ENCODE peak calls at places on chromosome 14, in four cellular contexts. S is fibroblast of mammary gland; B is NAMALWA; X is activated CD4-positive, CD25-positive, alpha-beta regulatory T cell treated with anti-CD3 and anti-CD28 coated beads, Interleukin-2, amount 50 U/mL, for 16 hours. Z is an unnamed sample.

GRCh38 chr14:61478971-61479473 is 157.6 kb downstream of the PRKCH start:
- DNase-seq in S (no peak), B (peak), X (no peak), Z (no peak)

GRCh38 chr14:95620659-95621059 is 65.6 kb upstream of the TCL1B start:
- DNase-seq in S (peak), B (no peak), X (no peak), Z (no peak)

GRCh38 chr14:74402264-74403251 is 23.5 kb downstream of the SYNDIG1L start:
- DNase-seq in S (no peak), B (peak), X (no peak), Z (no peak)

GRCh38 chr14:100784523-100785337 is 41.2 kb upstream of the MEG3 start:
- DNase-seq in S (no peak), B (no peak), X (no peak), Z (no peak)

GRCh38 chr14:61876362-61877049 is 114.3 kb downstream of the SNAPC1 start:
- DNase-seq in S (no peak), B (no peak), X (no peak), Z (no peak)

GRCh38 chr14:100828448-100828834 is 2.5 kb downstream of the MEG3 start:
- DNase-seq in S (no peak), B (no peak), X (no peak), Z (no peak)

GRCh38 chr14:105549481-105549880 is 23.1 kb downstream of the TMEM121 start:
- DNase-seq in S (no peak), B (no peak), X (no peak), Z (no peak)

GRCh38 chr14:93133476-93133875 is 17.8 kb upstream of the ITPK1 start:
- DNase-seq in S (peak), B (no peak), X (no peak), Z (no peak)

GRCh38 chr14:92386637-92387036 is 63.7 kb downstream of the SLC24A4 start:
- DNase-seq in S (no peak), B (no peak), X (no peak), Z (no peak)

GRCh38 chr14:19851365-19851764 is 23.6 kb upstream of the OR4K2 start:
- DNase-seq in S (peak), B (no peak), X (no peak), Z (no peak)

GRCh38 chr14:76752744-76753143 is 8.5 kb upstream of the VASH1 start:
- DNase-seq in S (no peak), B (no peak), X (no peak), Z (no peak)

GRCh38 chr14:75514673-75515630 is 7.3 kb upstream of the BATF start:
- DNase-seq in S (peak), B (peak), X (no peak), Z (peak)

GRCh38 chr14:96588410-96589249 is 86.4 kb downstream of the PAPOLA start:
- DNase-seq in S (no peak), B (no peak), X (no peak), Z (no peak)

GRCh38 chr14:103607039-103607668 is 21.9 kb upstream of the KLC1 start:
- DNase-seq in S (peak), B (peak), X (no peak), Z (peak)

GRCh38 chr14:76872796-76873432 is 46.7 kb downstream of the LRRC74A start:
- DNase-seq in S (peak), B (peak), X (peak), Z (peak)

Z was measured in mucosa of descending colon.